ENCODE peak calls at places on chromosomes 4 and X, in nine cellular contexts. M is pulmonary artery endothelial cell; U is activated CD4-positive, alpha-beta T cell treated with anti-CD3 and anti-CD28 coated beads, Interleukin-2, amount 10 ng/mL, durations not matched to agents 7 days and 5 days; E is LHCN-M2; O is T-helper 17 cell; C is T-helper 9 cell; P is RPMI7951; H is fibroblast of pulmonary artery; X is Caco-2. I is an unnamed sample.

GRCh38 chrX:97314348-97314747 is 430.6 kb downstream of the RPA4 start:
- DNase-seq in P (no peak), U (no peak), O (no peak), X (no peak), C (no peak), H (no peak), E (no peak), M (no peak), I (no peak)

GRCh38 chr4:157918036-157918832 is 254.6 kb downstream of the GASK1B start:
- DNase-seq in P (no peak), C (no peak), H (no peak), U (no peak), O (no peak), E (no peak), M (no peak), X (no peak), I (no peak)

GRCh38 chrX:143894938-143895337 is 11.1 kb downstream of the UBE2NL start:
- DNase-seq in O (no peak), E (no peak), M (no peak), H (no peak), P (no peak), C (no peak), U (no peak), X (no peak), I (no peak)

GRCh38 chr4:77031544-77031943 is 44.2 kb downstream of the CCNI start:
- DNase-seq in H (no peak), M (no peak), U (peak), E (no peak), X (no peak), P (no peak), C (no peak), O (no peak), I (no peak)

GRCh38 chrX:44314259-44314734 is 29.2 kb downstream of the EFHC2 start:
- DNase-seq in C (no peak), E (peak), O (no peak), H (peak), X (peak), M (no peak), U (no peak), P (peak), I (no peak)

GRCh38 chr4:20359692-20360091 is 108.0 kb downstream of the SLIT2 start:
- DNase-seq in X (no peak), O (no peak), U (no peak), E (no peak), P (no peak), H (no peak), C (no peak), M (no peak), I (no peak)

GRCh38 chrX:101347859-101348451 is 587 bp downstream of the TIMM8A start:
- DNase-seq in O (no peak), H (peak), X (no peak), E (peak), M (no peak), C (no peak), P (peak), U (no peak), I (no peak)

GRCh38 chr4:85932371-85933305 is 427.2 kb downstream of the MAPK10 start:
- DNase-seq in X (no peak), H (peak), U (no peak), E (no peak), C (no peak), O (no peak), M (no peak), P (peak), I (no peak)

GRCh38 chrX:53128097-53128749 is 34.3 kb downstream of the KANTR start:
- DNase-seq in M (no peak), P (no peak), U (no peak), E (peak), O (no peak), H (no peak), X (no peak), C (no peak), I (no peak)

GRCh38 chrX:125680366-125680765 is 360.7 kb downstream of the TEX13C start:
- DNase-seq in X (no peak), H (no peak), U (no peak), E (no peak), O (no peak), C (no peak), P (no peak), M (no peak), I (no peak)

GRCh38 chr4:177235026-177235425 is 74.6 kb upstream of the NEIL3 start:
- DNase-seq in X (no peak), C (no peak), P (peak), E (peak), O (no peak), M (no peak), H (peak), U (no peak), I (no peak)

GRCh38 chr4:139014391-139015268 is 951 bp upstream of the NOCT start:
- DNase-seq in E (peak), H (peak), C (no peak), P (peak), M (peak), X (peak), U (no peak), O (no peak), I (peak)

GRCh38 chrX:120310861-120311631 is at the start of gene TMEM255A:
- DNase-seq in X (no peak), P (no peak), H (no peak), O (no peak), E (peak), M (no peak), U (no peak), C (no peak), I (no peak)

GRCh38 chrX:123665197-123665596 is 67.7 kb downstream of the THOC2 start:
- DNase-seq in P (no peak), O (no peak), U (no peak), M (no peak), X (no peak), H (no peak), C (no peak), E (peak), I (no peak)

GRCh38 chr4:70556856-70557255 is 35.2 kb upstream of the AMBN start:
- DNase-seq in E (no peak), M (no peak), H (peak), P (no peak), O (no peak), C (no peak), X (no peak), U (no peak), I (no peak)

GRCh38 chrX:51148848-51149247 is 183.8 kb upstream of the NUDT10 start:
- DNase-seq in H (peak), E (no peak), X (peak), U (no peak), C (no peak), P (peak), M (no peak), O (no peak), I (no peak)

GRCh38 chrX:40176979-40177430 is 79.2 kb upstream of the BCOR start:
- DNase-seq in O (no peak), P (peak), H (no peak), C (no peak), E (no peak), U (no peak), X (no peak), M (no peak), I (no peak)

GRCh38 chr4:153725070-153725810 is 34.6 kb downstream of the RNF175 start:
- DNase-seq in P (no peak), O (no peak), M (no peak), U (no peak), X (no peak), C (no peak), H (no peak), E (no peak), I (no peak)

GRCh38 chr4:4995103-4995761 is 24.0 kb downstream of the CYTL1 start:
- DNase-seq in U (peak), O (peak), P (peak), E (peak), H (peak), C (no peak), X (peak), M (peak), I (no peak)

GRCh38 chr4:186485621-186486062 is 69.7 kb downstream of the MTNR1A start:
- DNase-seq in U (no peak), X (no peak), M (no peak), H (peak), C (no peak), O (no peak), E (peak), P (peak), I (no peak)

GRCh38 chr4:149095798-149096197 is 653.6 kb upstream of the NR3C2 start:
- DNase-seq in U (no peak), H (peak), C (no peak), M (no peak), O (no peak), P (no peak), X (no peak), E (no peak), I (no peak)

GRCh38 chrX:39261446-39262147 is 460.3 kb downstream of the MID1IP1 start:
- DNase-seq in C (no peak), U (peak), X (no peak), M (peak), E (peak), H (peak), P (peak), O (no peak), I (peak)

I was measured in T-helper 1 cell.